ENCODE peak calls at places on chromosomes 6 and 20, in five cellular contexts. One of them, this sample, is unnamed.

GRCh38 chr6:43840490-43841218 is 70.6 kb downstream of the VEGFA start:
- DNase-seq in trophoblast cell: no peak
- DNase-seq in IMR-90: peak
- DNase-seq in mesenchymal stem cell: peak
- DNase-seq in neuronal stem cell: no peak
- DNase-seq in this sample: no peak

GRCh38 chr20:15362849-15363248 is 1025.4 kb upstream of the FLRT3 start:
- DNase-seq in IMR-90: no peak
- DNase-seq in mesenchymal stem cell: no peak
- DNase-seq in trophoblast cell: no peak
- DNase-seq in neuronal stem cell: no peak
- DNase-seq in this sample: no peak

GRCh38 chr6:89313006-89313405 is 2.1 kb downstream of the GABRR2 start:
- DNase-seq in trophoblast cell: no peak
- DNase-seq in mesenchymal stem cell: peak
- DNase-seq in IMR-90: peak
- DNase-seq in neuronal stem cell: no peak
- DNase-seq in this sample: no peak

GRCh38 chr6:121633309-121633708 is 197.9 kb downstream of the GJA1 start:
- DNase-seq in trophoblast cell: no peak
- DNase-seq in neuronal stem cell: no peak
- DNase-seq in IMR-90: no peak
- DNase-seq in mesenchymal stem cell: no peak
- DNase-seq in this sample: no peak

GRCh38 chr6:142828030-142828429 is 116.9 kb downstream of the HIVEP2 start:
- DNase-seq in mesenchymal stem cell: peak
- DNase-seq in neuronal stem cell: no peak
- DNase-seq in trophoblast cell: no peak
- DNase-seq in IMR-90: no peak
- DNase-seq in this sample: no peak

GRCh38 chr6:155143610-155144106 is 120.2 kb upstream of the CLDN20 start:
- DNase-seq in IMR-90: no peak
- DNase-seq in trophoblast cell: no peak
- DNase-seq in mesenchymal stem cell: no peak
- DNase-seq in neuronal stem cell: no peak
- DNase-seq in this sample: no peak

GRCh38 chr6:106360410-106360988 is at the start of gene CRYBG1:
- DNase-seq in IMR-90: no peak
- DNase-seq in trophoblast cell: peak
- DNase-seq in mesenchymal stem cell: peak
- DNase-seq in neuronal stem cell: peak
- DNase-seq in this sample: peak

GRCh38 chr6:72559067-72559466 is 62.8 kb upstream of the KCNQ5 start:
- DNase-seq in IMR-90: no peak
- DNase-seq in mesenchymal stem cell: no peak
- DNase-seq in trophoblast cell: no peak
- DNase-seq in neuronal stem cell: no peak
- DNase-seq in this sample: no peak

GRCh38 chr6:23016701-23017100 is 447.3 kb downstream of the HDGFL1 start:
- DNase-seq in mesenchymal stem cell: no peak
- DNase-seq in IMR-90: no peak
- DNase-seq in neuronal stem cell: no peak
- DNase-seq in trophoblast cell: peak
- DNase-seq in this sample: no peak

GRCh38 chr6:73145690-73146089 is 79.6 kb downstream of the KHDC1L start:
- DNase-seq in IMR-90: no peak
- DNase-seq in neuronal stem cell: no peak
- DNase-seq in trophoblast cell: no peak
- DNase-seq in mesenchymal stem cell: no peak
- DNase-seq in this sample: no peak

GRCh38 chr20:36830791-36831691 is 44.9 kb upstream of the TLDC2 start:
- DNase-seq in mesenchymal stem cell: no peak
- DNase-seq in trophoblast cell: no peak
- DNase-seq in neuronal stem cell: no peak
- DNase-seq in IMR-90: peak
- DNase-seq in this sample: no peak

GRCh38 chr20:59888050-59888449 is 45.4 kb downstream of the SYCP2 start:
- DNase-seq in trophoblast cell: no peak
- DNase-seq in IMR-90: no peak
- DNase-seq in mesenchymal stem cell: no peak
- DNase-seq in neuronal stem cell: no peak
- DNase-seq in this sample: no peak

GRCh38 chr20:21127201-21127981 is 1.5 kb downstream of the KIZ start:
- DNase-seq in trophoblast cell: no peak
- DNase-seq in neuronal stem cell: no peak
- DNase-seq in mesenchymal stem cell: no peak
- DNase-seq in IMR-90: no peak
- DNase-seq in this sample: no peak

GRCh38 chr6:81634155-81634880 is 118.2 kb downstream of the TENT5A start:
- DNase-seq in IMR-90: no peak
- DNase-seq in trophoblast cell: no peak
- DNase-seq in neuronal stem cell: no peak
- DNase-seq in mesenchymal stem cell: no peak
- DNase-seq in this sample: no peak

GRCh38 chr6:149940673-149940984 is 1.2 kb upstream of the ULBP2 start:
- DNase-seq in trophoblast cell: no peak
- DNase-seq in IMR-90: no peak
- DNase-seq in neuronal stem cell: no peak
- DNase-seq in mesenchymal stem cell: no peak
- DNase-seq in this sample: no peak

GRCh38 chr6:134398453-134398852 is 80.5 kb upstream of the SGK1 start:
- DNase-seq in neuronal stem cell: no peak
- DNase-seq in IMR-90: no peak
- DNase-seq in trophoblast cell: peak
- DNase-seq in mesenchymal stem cell: no peak
- DNase-seq in this sample: no peak

GRCh38 chr20:23680151-23680550 is 8.7 kb downstream of the CST4 start:
- DNase-seq in neuronal stem cell: no peak
- DNase-seq in IMR-90: no peak
- DNase-seq in trophoblast cell: no peak
- DNase-seq in mesenchymal stem cell: no peak
- DNase-seq in this sample: no peak

GRCh38 chr20:40865095-40865494 is 163.5 kb upstream of the TOP1 start:
- DNase-seq in mesenchymal stem cell: no peak
- DNase-seq in trophoblast cell: no peak
- DNase-seq in neuronal stem cell: no peak
- DNase-seq in IMR-90: no peak
- DNase-seq in this sample: no peak

GRCh38 chr6:41684311-41685182 is 46.3 kb downstream of the MDFI start:
- DNase-seq in IMR-90: no peak
- DNase-seq in mesenchymal stem cell: no peak
- DNase-seq in neuronal stem cell: no peak
- DNase-seq in trophoblast cell: no peak
- DNase-seq in this sample: no peak

GRCh38 chr6:41682966-41683459 is 44.7 kb downstream of the MDFI start:
- DNase-seq in IMR-90: no peak
- DNase-seq in trophoblast cell: no peak
- DNase-seq in neuronal stem cell: no peak
- DNase-seq in mesenchymal stem cell: no peak
- DNase-seq in this sample: no peak

GRCh38 chr6:41682056-41682477 is 43.8 kb downstream of the MDFI start:
- DNase-seq in IMR-90: peak
- DNase-seq in mesenchymal stem cell: peak
- DNase-seq in trophoblast cell: peak
- DNase-seq in neuronal stem cell: peak
- DNase-seq in this sample: peak

GRCh38 chr6:41683460-41684310 is 45.4 kb downstream of the MDFI start:
- DNase-seq in mesenchymal stem cell: peak
- DNase-seq in IMR-90: peak
- DNase-seq in trophoblast cell: peak
- DNase-seq in neuronal stem cell: peak
- DNase-seq in this sample: no peak

GRCh38 chr6:41682497-41682961 is 44.3 kb downstream of the MDFI start:
- DNase-seq in IMR-90: no peak
- DNase-seq in trophoblast cell: no peak
- DNase-seq in mesenchymal stem cell: no peak
- DNase-seq in neuronal stem cell: no peak
- DNase-seq in this sample: no peak
- H3K4me3 ChIP-seq in IMR-90: no peak
- H3K4me3 ChIP-seq in trophoblast cell: no peak
- H3K4me3 ChIP-seq in mesenchymal stem cell: no peak
- H3K4me3 ChIP-seq in neuronal stem cell: no peak
- H3K4me3 ChIP-seq in this sample: no peak

DNA sequence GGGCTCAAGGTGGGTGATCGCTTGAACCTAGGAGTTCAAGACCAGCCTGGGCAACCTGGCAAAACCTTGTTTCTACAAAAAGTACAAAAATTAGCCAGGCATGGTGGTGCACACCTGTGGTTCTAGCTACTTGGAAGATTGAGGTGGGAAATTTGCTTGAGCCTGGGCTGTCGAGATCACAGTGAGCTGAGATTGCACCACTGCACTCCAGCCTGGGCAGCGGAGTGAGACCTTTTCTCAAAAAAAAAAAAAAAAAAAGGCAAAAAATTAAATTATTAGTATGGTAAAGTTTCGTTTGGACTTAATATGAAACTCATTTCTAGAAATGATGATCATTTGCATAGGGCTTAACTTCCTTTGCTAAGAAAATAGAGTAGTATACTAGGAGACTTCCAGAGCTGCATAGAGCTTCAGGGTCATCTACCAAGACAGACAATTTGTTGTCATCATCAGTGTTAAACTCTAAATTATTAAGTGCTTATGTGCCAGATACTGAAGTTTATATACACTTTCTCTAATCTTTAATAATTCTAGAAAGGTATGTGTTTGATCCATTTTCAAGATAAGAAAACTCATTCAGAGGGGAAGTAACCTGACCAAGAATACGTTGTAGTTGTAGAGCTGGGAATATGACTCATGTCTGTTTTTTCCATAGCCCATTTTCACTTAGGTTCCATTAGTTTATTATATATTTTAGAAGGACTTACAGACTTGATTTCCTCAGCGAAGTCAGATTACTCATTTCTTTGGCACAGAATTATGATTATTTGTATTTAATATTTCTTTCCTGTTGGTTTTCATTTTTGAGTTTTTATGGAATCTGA is 84.5 kb downstream of the SLC16A10 start:
- DNase-seq in mesenchymal stem cell: no peak
- DNase-seq in trophoblast cell: no peak
- DNase-seq in IMR-90: no peak
- DNase-seq in neuronal stem cell: no peak
- DNase-seq in this sample: no peak
- H3K14ac ChIP-seq in mesenchymal stem cell: no peak
- H3K14ac ChIP-seq in trophoblast cell: no peak
- H3K14ac ChIP-seq in IMR-90: no peak
- H3K14ac ChIP-seq in neuronal stem cell: no peak
- H3K14ac ChIP-seq in this sample: no peak

DNA sequence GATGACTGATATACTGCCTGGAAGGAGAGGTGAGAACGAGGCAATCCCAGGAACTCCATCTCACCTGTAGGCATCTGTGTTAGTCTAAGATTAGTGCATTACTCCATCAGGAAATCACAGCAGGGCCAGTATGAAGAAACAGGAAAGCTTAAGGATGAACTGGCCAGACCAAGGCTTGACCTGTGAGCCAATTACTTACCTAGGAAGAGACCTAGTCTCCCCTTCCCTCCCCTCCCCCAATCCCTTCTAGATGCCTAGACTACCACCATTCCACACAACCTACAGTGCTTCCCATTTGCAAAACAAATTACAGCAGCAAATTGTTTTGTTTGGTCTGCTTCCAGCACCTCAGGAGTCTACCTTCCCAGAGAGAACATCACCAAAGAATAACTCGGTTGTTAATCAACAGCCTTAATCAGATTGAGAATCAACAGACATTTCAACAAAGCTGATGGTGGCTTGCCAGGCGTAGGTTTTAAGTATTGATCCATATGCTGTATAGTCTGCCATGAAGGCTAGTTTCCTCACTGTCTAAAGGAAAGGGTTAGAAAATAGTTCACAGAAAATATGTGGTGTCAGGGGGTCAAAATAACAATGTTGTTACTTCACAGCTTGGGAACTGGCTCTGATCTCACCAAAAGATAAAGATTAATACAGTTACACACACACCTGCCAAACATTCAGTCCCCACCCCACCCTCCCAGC is 10.1 kb downstream of the PKHD1 start:
- DNase-seq in IMR-90: no peak
- DNase-seq in neuronal stem cell: no peak
- DNase-seq in mesenchymal stem cell: no peak
- DNase-seq in trophoblast cell: no peak
- DNase-seq in this sample: peak
- H3K4me3 ChIP-seq in IMR-90: no peak
- H3K4me3 ChIP-seq in neuronal stem cell: no peak
- H3K4me3 ChIP-seq in mesenchymal stem cell: no peak
- H3K4me3 ChIP-seq in trophoblast cell: no peak
- H3K4me3 ChIP-seq in this sample: peak

GRCh38 chr6:20954325-20954724 is 420.1 kb downstream of the CDKAL1 start:
- DNase-seq in IMR-90: no peak
- DNase-seq in neuronal stem cell: no peak
- DNase-seq in mesenchymal stem cell: no peak
- DNase-seq in trophoblast cell: no peak
- DNase-seq in this sample: no peak
- H3K14ac ChIP-seq in IMR-90: no peak
- H3K14ac ChIP-seq in neuronal stem cell: no peak
- H3K14ac ChIP-seq in mesenchymal stem cell: no peak
- H3K14ac ChIP-seq in trophoblast cell: no peak
- H3K14ac ChIP-seq in this sample: no peak

GRCh38 chr6:163404825-163405265 is 9.7 kb upstream of the QKI start:
- DNase-seq in IMR-90: no peak
- DNase-seq in mesenchymal stem cell: peak
- DNase-seq in neuronal stem cell: no peak
- DNase-seq in trophoblast cell: no peak
- DNase-seq in this sample: no peak
- H3K4me3 ChIP-seq in IMR-90: no peak
- H3K4me3 ChIP-seq in mesenchymal stem cell: no peak
- H3K4me3 ChIP-seq in neuronal stem cell: no peak
- H3K4me3 ChIP-seq in trophoblast cell: no peak
- H3K4me3 ChIP-seq in this sample: no peak

DNA sequence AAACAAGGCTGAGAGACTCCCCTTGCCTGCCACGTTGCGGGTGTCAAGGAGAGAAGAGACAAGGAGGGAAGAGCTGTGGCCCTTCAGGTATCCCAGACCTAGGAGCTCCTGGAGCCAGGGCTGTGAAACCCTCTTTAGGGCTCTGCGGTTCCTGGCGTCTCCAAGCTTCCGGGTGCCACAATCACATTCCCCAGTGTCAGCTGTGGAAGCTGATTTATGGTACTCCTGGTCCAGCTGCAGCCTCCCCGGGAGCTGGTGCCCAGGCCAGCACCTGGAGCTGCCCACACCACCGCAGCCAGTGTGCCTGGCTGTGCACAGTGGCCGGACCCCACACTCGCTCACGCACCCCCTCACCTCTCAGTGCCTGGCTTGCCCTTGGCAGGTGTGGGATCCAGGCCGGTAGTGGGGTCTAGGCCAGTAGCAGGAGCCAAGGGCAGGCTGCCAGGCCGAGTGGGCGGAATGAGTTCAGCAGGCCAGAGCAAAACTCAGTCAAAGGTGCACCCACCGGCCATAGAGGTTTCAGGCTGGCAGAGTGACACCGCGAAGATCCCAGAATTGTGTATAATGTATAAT is 58.9 kb upstream of the L3MBTL3 start:
- DNase-seq in trophoblast cell: no peak
- DNase-seq in neuronal stem cell: no peak
- DNase-seq in IMR-90: no peak
- DNase-seq in mesenchymal stem cell: no peak
- DNase-seq in this sample: no peak
- H3K14ac ChIP-seq in trophoblast cell: no peak
- H3K14ac ChIP-seq in neuronal stem cell: peak
- H3K14ac ChIP-seq in IMR-90: no peak
- H3K14ac ChIP-seq in mesenchymal stem cell: peak
- H3K14ac ChIP-seq in this sample: no peak